ENCODE peak calls at places on chromosome 1, in nine cellular contexts. A is HFF-Myc; H is fibroblast of pulmonary artery; S is NB4; P is hepatocyte; J is CD4-positive, alpha-beta T cell; Z is epithelial cell of esophagus; Q is GM10248; G is mesothelial cell of epicardium. B is an unnamed sample.
A peak's percentile ranks its signal among the peaks of the same experiment; 100 is the strongest.

GRCh38 chr1:147612366-147612765 is 58.0 kb downstream of the ACP6 start:
- DNase-seq in A (no peak), H (no peak), S (no peak), P (peak; percentile 65), J (no peak), Z (no peak), Q (no peak), G (no peak), B (no peak)

GRCh38 chr1:170231669-170232068 is 85.9 kb downstream of the NTMT2 start:
- DNase-seq in A (no peak), H (no peak), S (no peak), P (no peak), J (no peak), Z (no peak), Q (no peak), G (no peak), B (no peak)

GRCh38 chr1:226708342-226708780 is 30.7 kb downstream of the ITPKB start:
- DNase-seq in A (peak; percentile 90), H (peak; percentile 75), S (peak; percentile 60), P (peak; percentile 60), J (no peak), Z (peak; percentile 90), Q (no peak), G (no peak), B (no peak)

GRCh38 chr1:59101518-59101917 is 195.4 kb upstream of the FGGY start:
- DNase-seq in A (no peak), H (no peak), S (no peak), P (no peak), J (no peak), Z (no peak), Q (no peak), G (no peak), B (no peak)

GRCh38 chr1:119968068-119968492 is 71.8 kb upstream of the ADAM30 start:
- DNase-seq in A (no peak), H (peak; percentile 55), S (peak; percentile 69), P (peak; percentile 72), J (peak; percentile 64), Z (peak; percentile 75), Q (peak; percentile 37), G (no peak), B (peak; percentile 15)

GRCh38 chr1:172719694-172720138 is 60.8 kb downstream of the FASLG start:
- DNase-seq in A (peak; percentile 31), H (peak; percentile 78), S (peak; percentile 52), P (peak; percentile 58), J (no peak), Z (peak; percentile 60), Q (peak; percentile 54), G (no peak), B (peak; percentile 55)

GRCh38 chr1:10939654-10940450 is 72.6 kb upstream of the TARDBP start:
- DNase-seq in A (peak; percentile 32), H (no peak), S (peak; percentile 78), P (peak; percentile 33), J (no peak), Z (no peak), Q (peak; percentile 83), G (no peak), B (peak; percentile 87)

GRCh38 chr1:18697541-18697940 is 66.9 kb downstream of the PAX7 start:
- DNase-seq in A (no peak), H (no peak), S (no peak), P (no peak), J (no peak), Z (no peak), Q (no peak), G (no peak), B (no peak)

GRCh38 chr1:19710825-19711611 is 46.3 kb downstream of the HTR6 start:
- DNase-seq in A (no peak), H (peak; percentile 42), S (no peak), P (no peak), J (no peak), Z (no peak), Q (peak; percentile 57), G (no peak), B (peak; percentile 64)

GRCh38 chr1:96361961-96362360 is 359.6 kb upstream of the PTBP2 start:
- DNase-seq in A (no peak), H (no peak), S (peak; percentile 66), P (no peak), J (no peak), Z (no peak), Q (no peak), G (no peak), B (no peak)

GRCh38 chr1:174743654-174744561 is 255.8 kb upstream of the CACYBP start:
- DNase-seq in A (no peak), H (peak; percentile 69), S (peak; percentile 51), P (peak; percentile 54), J (no peak), Z (peak; percentile 52), Q (peak; percentile 31), G (no peak), B (peak; percentile 27)

GRCh38 chr1:220905650-220906560 is 26.7 kb downstream of the HLX start:
- DNase-seq in A (no peak), H (no peak), S (no peak), P (no peak), J (no peak), Z (no peak), Q (no peak), G (no peak), B (no peak)

GRCh38 chr1:204756349-204756748 is 70.8 kb upstream of the LRRN2 start:
- DNase-seq in A (no peak), H (no peak), S (no peak), P (no peak), J (no peak), Z (no peak), Q (no peak), G (no peak), B (no peak)

GRCh38 chr1:209368864-209369598 is 214.5 kb upstream of the CAMK1G start:
- DNase-seq in A (peak; percentile 83), H (peak; percentile 98), S (no peak), P (peak; percentile 45), J (no peak), Z (peak; percentile 94), Q (no peak), G (no peak), B (no peak)

GRCh38 chr1:168739908-168740307 is 10.9 kb upstream of the DPT start:
- DNase-seq in A (no peak), H (no peak), S (no peak), P (no peak), J (no peak), Z (no peak), Q (no peak), G (no peak), B (no peak)

GRCh38 chr1:178091986-178092745 is 1.7 kb upstream of the RASAL2 start:
- DNase-seq in A (no peak), H (peak; percentile 59), S (no peak), P (no peak), J (no peak), Z (peak; percentile 56), Q (no peak), G (no peak), B (no peak)

GRCh38 chr1:18923721-18924610 is 21.6 kb upstream of the ALDH4A1 start:
- DNase-seq in A (no peak), H (peak; percentile 52), S (peak; percentile 81), P (no peak), J (no peak), Z (peak; percentile 53), Q (no peak), G (no peak), B (no peak)

GRCh38 chr1:149887456-149888159 is 11.8 kb upstream of the BOLA1 start:
- DNase-seq in A (peak; percentile 97), H (peak; percentile 99), S (peak; percentile 97), P (peak; percentile 95), J (peak; percentile 62), Z (peak; percentile 98), Q (peak; percentile 85), G (peak; percentile 46), B (peak; percentile 85)

GRCh38 chr1:223329664-223330420 is 34.1 kb downstream of the SUSD4 start:
- DNase-seq in A (no peak), H (no peak), S (no peak), P (no peak), J (no peak), Z (no peak), Q (no peak), G (no peak), B (no peak)

GRCh38 chr1:175887981-175888428 is 144.6 kb upstream of the TNR start:
- DNase-seq in A (peak; percentile 5), H (peak; percentile 60), S (peak; percentile 42), P (peak; percentile 85), J (no peak), Z (peak; percentile 58), Q (peak; percentile 77), G (no peak), B (peak; percentile 74)

GRCh38 chr1:109027841-109028240 is 14.1 kb downstream of the WDR47 start:
- DNase-seq in A (no peak), H (no peak), S (no peak), P (no peak), J (no peak), Z (no peak), Q (no peak), G (no peak), B (no peak)
- TF ChIP-seq CTCF in A (no peak), H (peak; percentile 26), S (no peak), P (peak; percentile 16), J (peak; percentile 27), Z (no peak), Q (no peak), G (no peak), B (no peak)

GRCh38 chr1:102852583-102852982 is 255.7 kb downstream of the COL11A1 start:
- DNase-seq in A (no peak), H (no peak), S (no peak), P (no peak), J (no peak), Z (no peak), Q (no peak), G (no peak), B (no peak)
- TF ChIP-seq CTCF in A (peak; percentile 26), H (peak; percentile 23), S (no peak), P (peak; percentile 14), J (no peak), Z (no peak), Q (no peak), G (no peak), B (no peak)

DNA sequence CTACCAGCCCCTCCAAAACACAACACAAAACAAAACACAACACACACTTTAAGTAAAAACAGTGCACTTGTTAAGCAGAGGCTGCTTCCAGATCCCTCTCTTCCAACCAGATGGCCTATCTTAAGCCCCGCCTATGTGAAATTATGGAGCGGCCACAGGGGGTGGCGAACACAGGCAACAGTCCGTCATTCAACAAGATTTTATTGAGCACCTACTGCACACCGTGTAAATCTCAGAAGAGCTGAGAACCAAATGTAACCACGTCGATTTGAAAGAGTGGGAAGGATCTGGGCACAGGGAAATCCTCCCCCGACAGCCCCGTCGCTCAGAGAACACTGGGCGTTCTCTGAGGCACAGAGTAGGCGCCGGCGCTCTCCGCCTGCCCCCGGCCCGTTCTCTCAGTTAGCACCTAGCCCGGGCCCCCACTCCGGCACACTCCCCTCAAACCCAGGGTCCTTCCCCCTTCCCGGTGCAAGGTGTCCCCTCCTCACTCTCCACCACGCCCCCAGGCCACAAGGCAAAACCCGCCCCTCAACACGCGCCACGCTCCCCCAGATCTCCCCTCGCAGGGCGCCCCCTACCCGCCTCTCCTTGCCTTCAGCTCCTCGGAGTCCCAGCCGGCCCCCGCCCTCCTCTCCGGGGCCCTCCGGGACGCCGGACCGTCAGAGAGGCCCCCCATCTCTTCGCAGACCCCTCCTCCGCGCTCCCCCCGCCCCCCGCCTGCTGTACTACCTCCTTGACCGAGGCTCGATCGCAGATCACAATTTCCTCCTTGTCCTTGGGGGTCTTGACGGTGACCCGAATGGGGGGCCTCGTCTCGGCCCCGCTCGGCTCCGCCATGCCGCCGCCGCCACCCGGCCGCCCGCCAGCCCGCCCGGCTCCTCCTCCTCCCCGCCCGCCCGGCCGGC is 482 bp downstream of the UBQLN4 start:
- DNase-seq in A (peak; percentile 43), H (peak; percentile 75), S (peak; percentile 85), P (peak; percentile 90), J (peak; percentile 45), Z (peak; percentile 81), Q (peak; percentile 79), G (peak; percentile 63), B (peak; percentile 87)
- TF ChIP-seq CTCF in A (peak; percentile 20), H (peak; percentile 22), S (peak; percentile 28), P (peak; percentile 44), J (peak; percentile 28), Z (no peak), Q (peak; percentile 55), G (no peak), B (peak; percentile 58)

GRCh38 chr1:53639251-53639721 is 99.7 kb downstream of the GLIS1 start:
- DNase-seq in A (no peak), H (no peak), S (no peak), P (no peak), J (no peak), Z (peak; percentile 45), Q (no peak), G (peak; percentile 6), B (no peak)
- TF ChIP-seq CTCF in A (no peak), H (no peak), S (no peak), P (peak; percentile 15), J (no peak), Z (no peak), Q (no peak), G (no peak), B (no peak)